ENCODE peak calls at places on chromosomes 12 and 14, in six cellular contexts. One of them, this sample, is unnamed.

GRCh38 chr12:89309452-89309802 is 42.9 kb downstream of the DUSP6 start:
- DNase-seq in adrenal gland: no peak
- DNase-seq in A549: no peak
- DNase-seq in stomach: no peak
- DNase-seq in AG04450: no peak
- DNase-seq in HCT116: no peak
- DNase-seq in this sample: no peak

GRCh38 chr14:67428501-67429031 is 16.6 kb upstream of the PLEK2 start:
- DNase-seq in stomach: peak
- DNase-seq in AG04450: peak
- DNase-seq in HCT116: no peak
- DNase-seq in adrenal gland: peak
- DNase-seq in A549: no peak
- DNase-seq in this sample: no peak

GRCh38 chr12:89469361-89469760 is 55.2 kb downstream of the GALNT4 start:
- DNase-seq in AG04450: no peak
- DNase-seq in HCT116: no peak
- DNase-seq in adrenal gland: no peak
- DNase-seq in A549: no peak
- DNase-seq in stomach: no peak
- DNase-seq in this sample: no peak

GRCh38 chr12:94795520-94795919 is 145.2 kb upstream of the TMCC3 start:
- DNase-seq in A549: peak
- DNase-seq in stomach: no peak
- DNase-seq in adrenal gland: no peak
- DNase-seq in HCT116: peak
- DNase-seq in AG04450: no peak
- DNase-seq in this sample: no peak

GRCh38 chr14:90489306-90489705 is 92.5 kb downstream of the CALM1 start:
- DNase-seq in HCT116: no peak
- DNase-seq in adrenal gland: no peak
- DNase-seq in stomach: no peak
- DNase-seq in AG04450: no peak
- DNase-seq in A549: no peak
- DNase-seq in this sample: peak

GRCh38 chr14:101857226-101857625 is 95.7 kb downstream of the PPP2R5C start:
- DNase-seq in stomach: no peak
- DNase-seq in A549: no peak
- DNase-seq in AG04450: no peak
- DNase-seq in adrenal gland: no peak
- DNase-seq in HCT116: peak
- DNase-seq in this sample: no peak

GRCh38 chr14:69490219-69490918 is 5.8 kb downstream of the PLEKHD1 start:
- DNase-seq in stomach: no peak
- DNase-seq in AG04450: no peak
- DNase-seq in HCT116: no peak
- DNase-seq in adrenal gland: no peak
- DNase-seq in A549: no peak
- DNase-seq in this sample: peak

GRCh38 chr12:28973491-28973890 is 175.6 kb upstream of the FAR2 start:
- DNase-seq in A549: no peak
- DNase-seq in HCT116: no peak
- DNase-seq in adrenal gland: no peak
- DNase-seq in stomach: no peak
- DNase-seq in AG04450: peak
- DNase-seq in this sample: no peak

GRCh38 chr12:52200086-52200782 is 8.4 kb upstream of the KRT80 start:
- DNase-seq in stomach: no peak
- DNase-seq in HCT116: no peak
- DNase-seq in AG04450: no peak
- DNase-seq in A549: no peak
- DNase-seq in adrenal gland: no peak
- DNase-seq in this sample: no peak

DNA sequence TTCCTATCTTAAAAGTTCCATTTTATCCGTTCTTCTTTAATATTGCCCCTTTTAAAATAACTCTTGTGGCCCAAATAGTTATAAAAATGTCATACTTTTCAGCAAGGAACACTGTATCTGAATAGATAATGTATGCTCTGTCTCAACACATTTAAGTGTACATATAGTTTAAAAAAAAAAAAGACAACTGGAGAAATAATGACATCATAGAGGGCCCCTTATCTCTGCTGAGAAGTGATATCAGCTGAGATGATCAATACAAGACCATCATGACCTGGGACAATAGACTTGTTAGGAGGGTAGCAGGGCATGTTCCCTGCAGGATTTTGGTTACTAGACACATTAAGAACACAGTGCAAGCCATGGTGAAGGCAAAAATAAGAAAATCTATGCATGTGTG is 77.5 kb downstream of the PEBP1 start:
- DNase-seq in stomach: no peak
- DNase-seq in adrenal gland: no peak
- DNase-seq in HCT116: no peak
- DNase-seq in A549: no peak
- DNase-seq in AG04450: no peak
- DNase-seq in this sample: no peak
- TF ChIP-seq CTCF in stomach: no peak
- TF ChIP-seq CTCF in adrenal gland: no peak
- TF ChIP-seq CTCF in HCT116: no peak
- TF ChIP-seq CTCF in A549: no peak
- TF ChIP-seq CTCF in AG04450: no peak
- TF ChIP-seq CTCF in this sample: no peak

DNA sequence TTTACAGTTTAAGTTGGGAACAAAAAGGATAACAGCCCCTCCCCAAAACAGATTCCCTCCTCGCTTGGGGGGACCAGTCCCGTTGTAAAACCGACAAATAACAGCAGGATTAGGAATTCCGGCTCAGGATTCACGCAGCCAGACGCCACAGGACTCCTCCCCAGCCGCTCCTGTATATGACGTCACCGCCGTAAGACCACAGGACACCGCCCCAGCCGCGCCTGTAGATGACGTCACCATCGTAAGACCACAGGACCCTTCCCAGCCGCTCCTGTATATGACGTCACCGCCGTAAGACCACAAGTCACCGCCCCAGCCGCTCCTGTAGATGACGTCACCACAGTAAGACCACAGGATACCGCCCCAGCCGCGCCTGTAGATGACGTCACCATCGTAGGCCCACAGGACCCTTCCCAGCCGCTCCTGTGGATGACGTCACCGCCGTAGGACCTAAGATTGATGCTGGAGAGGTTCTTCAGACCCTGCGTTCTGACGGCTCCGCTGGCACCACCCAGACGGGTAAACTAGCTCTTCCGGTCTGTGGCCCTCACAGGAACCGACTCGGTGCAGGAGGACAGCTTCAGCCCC is 44.0 kb upstream of the FBRSL1 start:
- DNase-seq in adrenal gland: peak
- DNase-seq in HCT116: peak
- DNase-seq in A549: peak
- DNase-seq in stomach: peak
- DNase-seq in AG04450: peak
- DNase-seq in this sample: no peak
- H3K27ac ChIP-seq in adrenal gland: no peak
- H3K27ac ChIP-seq in HCT116: peak
- H3K27ac ChIP-seq in A549: peak
- H3K27ac ChIP-seq in stomach: peak
- H3K27ac ChIP-seq in AG04450: no peak
- H3K27ac ChIP-seq in this sample: no peak

DNA sequence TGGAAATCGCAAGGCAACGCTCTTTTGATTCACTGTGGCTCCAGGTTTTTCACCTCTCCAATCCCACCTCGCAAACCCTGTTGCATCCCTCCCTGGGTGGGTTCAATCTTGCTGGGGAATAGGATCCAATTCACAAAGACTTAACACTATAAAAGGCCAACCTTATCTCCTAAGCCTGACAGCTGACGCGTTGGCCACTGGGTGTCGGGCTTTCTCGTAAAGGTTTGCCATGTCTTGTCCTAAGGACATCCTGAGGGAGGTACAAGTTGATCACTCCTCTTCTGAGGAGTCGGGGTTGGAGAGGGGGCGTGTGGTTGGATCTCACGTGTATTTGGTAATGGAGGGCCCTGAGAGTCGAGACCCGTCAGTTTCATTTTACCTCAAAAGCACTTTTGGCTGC is 112.6 kb upstream of the FZD10 start:
- DNase-seq in stomach: no peak
- DNase-seq in adrenal gland: no peak
- DNase-seq in A549: no peak
- DNase-seq in AG04450: no peak
- DNase-seq in HCT116: no peak
- DNase-seq in this sample: no peak
- TF ChIP-seq CTCF in stomach: no peak
- TF ChIP-seq CTCF in adrenal gland: no peak
- TF ChIP-seq CTCF in A549: no peak
- TF ChIP-seq CTCF in AG04450: no peak
- TF ChIP-seq CTCF in HCT116: no peak
- TF ChIP-seq CTCF in this sample: no peak

DNA sequence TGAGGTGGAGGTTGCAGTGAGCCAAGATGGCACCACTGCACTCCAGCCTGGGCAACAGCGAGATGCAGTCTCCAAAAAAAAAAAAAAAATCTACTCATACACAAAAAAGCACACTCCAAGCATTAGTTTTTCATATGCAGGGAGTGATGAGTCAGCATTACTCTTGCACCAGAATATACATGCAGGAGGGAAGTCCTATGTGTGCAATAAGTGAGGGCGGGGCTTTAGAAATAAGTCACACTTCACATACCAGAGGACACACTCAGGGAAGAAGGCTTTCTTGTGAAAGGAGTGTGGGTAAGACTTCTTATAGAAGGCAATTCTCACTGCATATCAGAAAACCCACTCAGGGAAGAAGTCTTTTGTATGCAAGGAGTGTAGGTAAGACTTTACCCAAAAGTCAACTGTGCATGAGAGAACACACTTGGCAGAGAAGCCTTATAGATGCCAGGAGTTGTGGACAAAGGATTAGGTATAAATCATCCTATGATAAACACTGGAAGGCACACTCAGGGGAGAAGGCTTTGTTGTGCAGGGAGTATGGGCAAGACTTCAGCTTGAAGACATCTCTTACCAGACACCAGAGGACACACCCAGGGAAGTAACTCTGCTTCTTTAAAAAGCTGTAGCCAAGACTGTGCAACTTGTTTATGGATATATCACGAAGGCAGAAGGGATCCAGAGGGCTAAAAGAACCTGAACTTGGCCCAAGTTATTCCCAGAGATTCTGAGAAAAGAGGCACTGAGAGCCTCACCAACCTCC is 50.5 kb downstream of the ATF7 start:
- DNase-seq in adrenal gland: no peak
- DNase-seq in A549: peak
- DNase-seq in stomach: no peak
- DNase-seq in AG04450: peak
- DNase-seq in HCT116: no peak
- DNase-seq in this sample: no peak
- H3K27ac ChIP-seq in adrenal gland: no peak
- H3K27ac ChIP-seq in A549: peak
- H3K27ac ChIP-seq in stomach: peak
- H3K27ac ChIP-seq in AG04450: peak
- H3K27ac ChIP-seq in HCT116: no peak
- H3K27ac ChIP-seq in this sample: no peak

GRCh38 chr14:36054353-36055051 is 122.0 kb downstream of the PTCSC3 start:
- DNase-seq in A549: no peak
- DNase-seq in adrenal gland: peak
- DNase-seq in AG04450: no peak
- DNase-seq in HCT116: no peak
- DNase-seq in stomach: no peak
- DNase-seq in this sample: no peak
- TF ChIP-seq CTCF in A549: no peak
- TF ChIP-seq CTCF in adrenal gland: no peak
- TF ChIP-seq CTCF in AG04450: no peak
- TF ChIP-seq CTCF in HCT116: no peak
- TF ChIP-seq CTCF in stomach: no peak
- TF ChIP-seq CTCF in this sample: no peak